ENCODE peak calls at places on chromosomes 3 and 15, in six cellular contexts. I is endothelial cell of umbilical vein, A is K562, V is GM12878, Y is HepG2, T is A549. R is an unnamed sample.

GRCh38 chr3:105448338-105448982 is 81.8 kb downstream of the ALCAM start:
- DNase-seq in I (no peak), V (no peak), A (no peak), Y (no peak), T (no peak), R (no peak)

GRCh38 chr3:165518346-165518745 is 318.9 kb downstream of the BCHE start:
- DNase-seq in Y (no peak), I (no peak), T (no peak), V (no peak), A (no peak), R (no peak)

GRCh38 chr3:48662140-48662752 is 440 bp downstream of the CELSR3 start:
- DNase-seq in T (no peak), I (no peak), A (peak), Y (no peak), V (no peak), R (no peak)

GRCh38 chr3:187958432-187959003 is 195.4 kb upstream of the LPP start:
- DNase-seq in T (no peak), A (no peak), V (no peak), I (no peak), Y (no peak), R (no peak)

GRCh38 chr15:58369261-58369699 is 62.5 kb upstream of the LIPC start:
- DNase-seq in Y (peak), A (no peak), T (no peak), V (no peak), I (no peak), R (no peak)

GRCh38 chr3:31695280-31696008 is 162.7 kb downstream of the STT3B start:
- DNase-seq in T (no peak), A (no peak), I (no peak), V (no peak), Y (no peak), R (peak)

GRCh38 chr3:188262913-188263683 is 109.1 kb downstream of the LPP start:
- DNase-seq in I (peak), Y (peak), T (no peak), A (no peak), V (no peak), R (no peak)

GRCh38 chr3:73848173-73848751 is 223.5 kb upstream of the PDZRN3 start:
- DNase-seq in I (no peak), V (no peak), A (peak), T (no peak), Y (peak), R (peak)

GRCh38 chr15:76986743-76987142 is 8.2 kb upstream of the PSTPIP1 start:
- DNase-seq in A (no peak), V (no peak), T (no peak), Y (no peak), I (no peak), R (peak)

GRCh38 chr3:180329847-180330246 is 272.1 kb upstream of the TTC14 start:
- DNase-seq in V (no peak), A (no peak), T (no peak), I (no peak), Y (no peak), R (no peak)

GRCh38 chr3:180332608-180333007 is 269.4 kb upstream of the TTC14 start:
- DNase-seq in A (no peak), I (no peak), Y (no peak), T (no peak), V (peak), R (no peak)

GRCh38 chr3:180330440-180330839 is 271.5 kb upstream of the TTC14 start:
- DNase-seq in Y (no peak), T (no peak), I (no peak), V (no peak), A (no peak), R (no peak)

GRCh38 chr3:180340395-180340794 is 261.6 kb upstream of the TTC14 start:
- DNase-seq in Y (no peak), T (no peak), I (no peak), A (no peak), V (no peak), R (no peak)

GRCh38 chr3:180335056-180335455 is 266.9 kb upstream of the TTC14 start:
- DNase-seq in V (no peak), A (no peak), I (no peak), T (no peak), Y (no peak), R (no peak)
- TF ChIP-seq MYC in V (no peak), A (no peak), I (no peak), T (no peak), Y (no peak), R (no peak)

DNA sequence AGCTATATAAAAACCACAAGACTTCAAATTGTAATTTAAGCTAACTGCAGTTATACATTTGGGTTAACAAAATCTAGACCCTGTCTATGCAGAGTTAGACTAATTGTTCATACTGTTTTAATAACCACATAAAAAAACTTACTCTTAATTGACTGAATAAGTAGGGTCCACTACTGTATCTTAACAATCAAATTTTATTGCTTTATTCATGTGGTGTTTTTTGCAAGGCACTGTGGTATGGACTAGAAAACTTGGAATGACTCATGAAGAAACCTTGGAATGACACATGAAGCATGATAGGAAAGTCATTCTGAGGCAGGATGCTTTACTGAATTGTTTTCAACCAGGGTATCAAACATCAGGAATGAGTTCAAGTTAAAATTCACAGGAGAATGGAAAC is 2.3 kb downstream of the SERP1 start:
- DNase-seq in Y (no peak), I (peak), A (no peak), V (no peak), T (no peak), R (no peak)
- TF ChIP-seq MAX in Y (no peak), I (no peak), A (no peak), V (no peak), T (no peak), R (no peak)

GRCh38 chr15:83206971-83207621 is 527 bp downstream of the HDGFL3 start:
- DNase-seq in Y (no peak), A (peak), I (peak), T (peak), V (no peak), R (no peak)

GRCh38 chr15:83204697-83205096 is 2.9 kb downstream of the HDGFL3 start:
- DNase-seq in I (peak), A (no peak), Y (no peak), T (no peak), V (no peak), R (no peak)

GRCh38 chr15:83207622-83208356 is at the start of gene HDGFL3:
- DNase-seq in A (peak), Y (no peak), T (peak), I (peak), V (no peak), R (peak)

GRCh38 chr15:83205725-83206324 is 1.8 kb downstream of the HDGFL3 start:
- DNase-seq in V (no peak), T (no peak), A (no peak), I (peak), Y (no peak), R (no peak)

DNA sequence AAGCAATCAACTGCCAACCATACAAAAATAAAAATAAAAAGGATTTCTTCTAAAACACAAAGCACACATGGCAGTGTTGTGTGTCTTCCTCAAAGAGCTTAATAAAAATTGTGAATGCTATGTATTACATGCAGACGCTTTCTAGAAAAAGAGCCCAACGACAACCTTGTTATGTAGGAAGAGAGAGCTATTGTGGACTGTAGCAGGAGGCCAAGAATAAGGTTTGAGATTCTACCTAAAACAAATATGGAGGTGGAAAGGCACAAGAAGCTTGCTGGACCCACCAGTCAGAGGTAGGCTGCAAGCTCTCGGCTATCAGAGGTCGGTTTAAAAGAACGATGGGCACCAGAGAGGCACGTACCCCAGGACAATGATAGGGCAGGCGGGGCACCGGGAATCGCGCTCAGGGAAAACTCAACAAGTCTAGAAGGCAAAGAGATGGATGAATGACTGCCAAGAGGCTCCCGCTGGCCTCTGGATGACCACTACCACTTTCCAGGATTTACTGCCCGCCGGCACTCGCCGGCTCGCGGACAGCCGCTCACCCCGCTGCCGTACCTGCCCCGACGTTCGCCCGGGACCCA is 1.1 kb downstream of the HDGFL3 start:
- DNase-seq in Y (no peak), T (peak), A (peak), I (no peak), V (no peak), R (no peak)
- TF ChIP-seq MYC in Y (no peak), T (no peak), A (no peak), I (no peak), V (no peak), R (no peak)

GRCh38 chr3:186311431-186311830 is 50.6 kb downstream of the DGKG start:
- DNase-seq in Y (no peak), T (no peak), I (no peak), A (no peak), V (no peak), R (no peak)
- TF ChIP-seq MAX in Y (no peak), T (no peak), I (no peak), A (no peak), V (no peak), R (no peak)

GRCh38 chr15:51492528-51492927 is 130.0 kb downstream of the DMXL2 start:
- DNase-seq in A (no peak), Y (peak), T (no peak), I (peak), V (no peak), R (no peak)
- TF ChIP-seq MYC in A (no peak), Y (no peak), T (no peak), I (no peak), V (no peak), R (no peak)

DNA sequence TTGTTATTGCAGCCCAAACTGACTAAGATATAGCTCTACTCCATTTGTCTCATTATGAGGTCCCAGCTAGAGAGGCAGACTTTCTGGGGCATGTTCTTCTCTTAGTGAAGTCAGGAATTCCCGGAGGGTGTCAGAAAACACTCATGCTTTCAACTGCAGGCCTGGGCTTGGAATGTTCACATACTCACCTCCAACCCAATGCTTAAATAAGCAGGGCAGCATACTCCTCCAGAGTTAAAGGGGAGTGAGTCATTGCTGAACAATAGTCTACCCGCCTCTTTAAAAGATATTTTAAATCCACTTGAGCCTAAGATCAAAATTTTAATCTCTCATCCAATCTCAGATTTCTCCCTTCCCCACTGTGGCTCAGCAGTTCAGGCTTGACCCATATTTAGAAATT is 167.8 kb upstream of the DPH6 start:
- DNase-seq in A (no peak), T (no peak), I (peak), Y (no peak), V (no peak), R (no peak)
- TF ChIP-seq MAX in A (no peak), T (no peak), I (no peak), Y (no peak), V (no peak), R (no peak)

DNA sequence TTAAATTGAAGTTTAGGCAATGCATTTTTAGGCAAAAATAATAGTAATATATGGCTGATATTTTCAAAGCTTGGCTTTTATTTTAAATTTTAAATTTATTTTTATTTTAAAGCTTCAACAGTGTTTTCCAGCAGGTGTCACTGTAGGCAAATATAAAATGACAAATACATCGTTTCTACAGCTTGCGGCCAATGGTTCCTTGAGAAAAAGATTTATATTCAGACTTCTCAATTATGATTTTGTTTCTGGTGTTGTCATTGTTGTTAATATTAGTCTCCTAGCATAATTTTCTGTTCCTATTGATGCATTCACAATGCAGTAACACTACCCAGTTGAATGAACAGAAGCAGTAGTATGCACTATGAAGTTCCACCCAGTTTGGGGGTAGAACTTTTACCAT is 220.7 kb upstream of the DNAJC19 start:
- DNase-seq in I (peak), V (no peak), T (no peak), A (no peak), Y (peak), R (peak)
- TF ChIP-seq MYC in I (no peak), V (no peak), T (no peak), A (no peak), Y (no peak), R (no peak)

DNA sequence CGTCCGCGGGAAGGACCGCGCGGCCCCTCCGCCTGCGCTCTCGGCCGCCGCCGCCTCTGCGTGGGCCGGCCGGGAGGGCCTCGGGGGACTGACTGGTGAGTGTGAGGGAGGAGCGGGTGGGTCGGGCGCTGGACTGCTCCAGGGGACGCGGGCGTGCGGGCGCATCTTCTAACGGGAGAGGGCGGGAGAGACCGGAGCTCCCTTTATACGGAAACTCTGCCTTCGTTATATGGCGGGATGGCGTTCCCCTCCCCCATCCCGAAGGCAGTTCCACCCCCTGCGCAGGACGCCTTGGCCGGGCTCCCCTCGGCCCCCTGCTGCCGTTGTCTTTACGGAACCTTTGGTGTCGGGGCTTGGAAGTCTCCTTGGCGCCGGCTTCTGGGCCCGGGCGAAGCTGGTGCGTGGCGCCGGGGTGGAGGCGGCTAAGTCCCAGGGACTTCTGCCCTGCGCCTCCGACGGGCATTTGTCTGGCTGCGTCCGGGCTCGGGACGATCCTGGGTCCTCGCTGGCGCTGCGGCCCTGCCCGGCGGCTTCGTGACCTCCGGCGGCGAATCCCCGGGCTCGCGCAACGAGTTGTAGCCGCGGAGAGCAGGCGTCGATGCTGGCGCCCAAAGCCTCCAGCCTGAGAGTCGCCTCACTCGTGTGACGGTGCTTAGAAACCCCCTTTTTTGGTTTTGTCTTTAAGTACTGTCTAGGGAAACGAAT is 518 bp downstream of the ZNF639 start:
- DNase-seq in A (peak), T (peak), I (peak), Y (peak), V (no peak), R (peak)
- TF ChIP-seq MAX in A (peak), T (peak), I (no peak), Y (no peak), V (peak), R (no peak)

DNA sequence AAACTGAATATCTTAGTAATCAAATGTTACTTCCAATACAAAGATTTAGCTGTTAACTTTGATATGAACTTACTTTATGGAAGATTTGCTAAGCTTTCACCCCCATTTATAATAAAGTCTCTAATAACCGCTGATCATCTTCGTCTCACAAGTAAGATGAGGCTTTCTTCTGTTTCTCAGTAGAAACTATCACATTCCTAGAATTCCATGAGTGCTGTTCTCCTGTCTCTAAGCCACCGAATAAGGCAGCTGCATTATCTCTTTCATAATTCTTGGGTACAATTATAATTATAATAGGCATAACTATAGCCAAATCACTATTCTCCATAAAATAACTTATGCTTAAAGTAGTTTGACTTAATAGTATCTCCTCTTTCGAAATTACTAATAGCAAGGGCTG is 18.3 kb upstream of the SETMAR start:
- DNase-seq in T (no peak), I (no peak), Y (no peak), A (no peak), V (no peak), R (no peak)
- TF ChIP-seq MYC in T (no peak), I (no peak), Y (no peak), A (no peak), V (no peak), R (no peak)

DNA sequence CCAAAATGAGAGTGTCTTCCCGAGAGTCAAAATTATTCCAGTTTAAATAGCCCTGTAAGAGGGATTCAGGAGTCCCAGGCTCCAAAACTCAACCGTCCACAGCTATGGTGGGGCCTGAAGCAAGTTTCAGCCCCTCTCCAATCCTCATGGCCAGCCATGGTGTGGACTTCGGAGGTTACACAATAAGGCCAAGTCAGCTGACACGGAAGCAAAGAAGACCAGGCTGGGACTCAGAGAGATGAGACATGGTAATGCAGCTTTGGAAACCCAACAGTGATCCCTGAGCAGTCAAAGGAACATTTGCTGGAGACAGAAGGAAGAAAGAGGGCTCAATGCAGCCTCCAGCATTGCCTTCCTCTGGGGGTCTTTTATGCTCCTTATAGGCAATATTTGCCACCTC is 324.6 kb upstream of the TLE3 start:
- DNase-seq in V (no peak), I (no peak), T (no peak), Y (no peak), A (no peak), R (no peak)
- TF ChIP-seq MAX in V (no peak), I (no peak), T (no peak), Y (no peak), A (no peak), R (no peak)